ENCODE peak calls at places on chromosomes 16 and 17, in nine cellular contexts. One of them, this sample, is unnamed.

GRCh38 chr17:74833501-74834361 is 26.0 kb downstream of the GRIN2C start:
- DNase-seq in T1000: no peak
- DNase-seq in H9: no peak
- DNase-seq in Caco-2: no peak
- DNase-seq in kidney epithelial cell: no peak
- DNase-seq in IMR-90: peak; percentile 52
- DNase-seq in GM03348: peak; percentile 69
- DNase-seq in stimulated activated naive B cell treated with anti-CD40 and anti-IgM and Interleukin-4, amounts not matched to agents 10 μg/mL and 1 μg/mL and 100 μg/mL, for 72 hours: peak; percentile 63
- DNase-seq in LHCN-M2: peak; percentile 58
- DNase-seq in this sample: peak; percentile 45

GRCh38 chr16:87206646-87207451 is 110.3 kb downstream of the C16orf95 start:
- DNase-seq in T1000: no peak
- DNase-seq in H9: no peak
- DNase-seq in Caco-2: no peak
- DNase-seq in kidney epithelial cell: no peak
- DNase-seq in IMR-90: peak; percentile 64
- DNase-seq in GM03348: peak; percentile 46
- DNase-seq in stimulated activated naive B cell treated with anti-CD40 and anti-IgM and Interleukin-4, amounts not matched to agents 10 μg/mL and 1 μg/mL and 100 μg/mL, for 72 hours: no peak
- DNase-seq in LHCN-M2: peak; percentile 72
- DNase-seq in this sample: no peak

GRCh38 chr16:23448392-23448791 is 4.6 kb downstream of the COG7 start:
- DNase-seq in T1000: no peak
- DNase-seq in H9: no peak
- DNase-seq in Caco-2: no peak
- DNase-seq in kidney epithelial cell: no peak
- DNase-seq in IMR-90: peak; percentile 52
- DNase-seq in GM03348: no peak
- DNase-seq in stimulated activated naive B cell treated with anti-CD40 and anti-IgM and Interleukin-4, amounts not matched to agents 10 μg/mL and 1 μg/mL and 100 μg/mL, for 72 hours: no peak
- DNase-seq in LHCN-M2: no peak
- DNase-seq in this sample: no peak

GRCh38 chr17:72136692-72137550 is 16.1 kb downstream of the SOX9 start:
- DNase-seq in T1000: no peak
- DNase-seq in H9: no peak
- DNase-seq in Caco-2: no peak
- DNase-seq in kidney epithelial cell: no peak
- DNase-seq in IMR-90: peak; percentile 85
- DNase-seq in GM03348: no peak
- DNase-seq in stimulated activated naive B cell treated with anti-CD40 and anti-IgM and Interleukin-4, amounts not matched to agents 10 μg/mL and 1 μg/mL and 100 μg/mL, for 72 hours: no peak
- DNase-seq in LHCN-M2: peak; percentile 86
- DNase-seq in this sample: no peak

GRCh38 chr17:81257533-81257932 is 18.4 kb downstream of the NDUFAF8 start:
- DNase-seq in T1000: no peak
- DNase-seq in H9: no peak
- DNase-seq in Caco-2: no peak
- DNase-seq in kidney epithelial cell: no peak
- DNase-seq in IMR-90: no peak
- DNase-seq in GM03348: no peak
- DNase-seq in stimulated activated naive B cell treated with anti-CD40 and anti-IgM and Interleukin-4, amounts not matched to agents 10 μg/mL and 1 μg/mL and 100 μg/mL, for 72 hours: no peak
- DNase-seq in LHCN-M2: no peak
- DNase-seq in this sample: no peak

GRCh38 chr16:58501242-58502131 is 1.5 kb downstream of the NDRG4 start:
- DNase-seq in T1000: no peak
- DNase-seq in H9: peak; percentile 93
- DNase-seq in Caco-2: peak; percentile 74
- DNase-seq in kidney epithelial cell: no peak
- DNase-seq in IMR-90: no peak
- DNase-seq in GM03348: no peak
- DNase-seq in stimulated activated naive B cell treated with anti-CD40 and anti-IgM and Interleukin-4, amounts not matched to agents 10 μg/mL and 1 μg/mL and 100 μg/mL, for 72 hours: no peak
- DNase-seq in LHCN-M2: no peak
- DNase-seq in this sample: peak; percentile 34

GRCh38 chr17:66348605-66349165 is 46.3 kb downstream of the PRKCA start:
- DNase-seq in T1000: no peak
- DNase-seq in H9: no peak
- DNase-seq in Caco-2: peak; percentile 63
- DNase-seq in kidney epithelial cell: peak; percentile 64
- DNase-seq in IMR-90: peak; percentile 89
- DNase-seq in GM03348: peak; percentile 79
- DNase-seq in stimulated activated naive B cell treated with anti-CD40 and anti-IgM and Interleukin-4, amounts not matched to agents 10 μg/mL and 1 μg/mL and 100 μg/mL, for 72 hours: no peak
- DNase-seq in LHCN-M2: peak; percentile 76
- DNase-seq in this sample: no peak

GRCh38 chr17:21523482-21524210 is 147.5 kb downstream of the KCNJ12 start:
- DNase-seq in T1000: no peak
- DNase-seq in H9: no peak
- DNase-seq in Caco-2: no peak
- DNase-seq in kidney epithelial cell: no peak
- DNase-seq in IMR-90: no peak
- DNase-seq in GM03348: no peak
- DNase-seq in stimulated activated naive B cell treated with anti-CD40 and anti-IgM and Interleukin-4, amounts not matched to agents 10 μg/mL and 1 μg/mL and 100 μg/mL, for 72 hours: no peak
- DNase-seq in LHCN-M2: peak; percentile 88
- DNase-seq in this sample: no peak

GRCh38 chr17:6701719-6702118 is 11.4 kb downstream of the SLC13A5 start:
- DNase-seq in T1000: no peak
- DNase-seq in H9: peak; percentile 87
- DNase-seq in Caco-2: no peak
- DNase-seq in kidney epithelial cell: no peak
- DNase-seq in IMR-90: no peak
- DNase-seq in GM03348: peak; percentile 56
- DNase-seq in stimulated activated naive B cell treated with anti-CD40 and anti-IgM and Interleukin-4, amounts not matched to agents 10 μg/mL and 1 μg/mL and 100 μg/mL, for 72 hours: no peak
- DNase-seq in LHCN-M2: no peak
- DNase-seq in this sample: no peak

GRCh38 chr16:3879258-3879886 is 1.1 kb downstream of the CREBBP start:
- DNase-seq in T1000: no peak
- DNase-seq in H9: peak; percentile 32
- DNase-seq in Caco-2: no peak
- DNase-seq in kidney epithelial cell: no peak
- DNase-seq in IMR-90: no peak
- DNase-seq in GM03348: peak; percentile 21
- DNase-seq in stimulated activated naive B cell treated with anti-CD40 and anti-IgM and Interleukin-4, amounts not matched to agents 10 μg/mL and 1 μg/mL and 100 μg/mL, for 72 hours: peak; percentile 12
- DNase-seq in LHCN-M2: peak; percentile 14
- DNase-seq in this sample: no peak

GRCh38 chr17:44599298-44600175 is 42.3 kb downstream of the FZD2 start:
- DNase-seq in T1000: peak; percentile 87
- DNase-seq in H9: peak; percentile 59
- DNase-seq in Caco-2: peak; percentile 71
- DNase-seq in kidney epithelial cell: peak; percentile 70
- DNase-seq in IMR-90: peak; percentile 99
- DNase-seq in GM03348: peak; percentile 90
- DNase-seq in stimulated activated naive B cell treated with anti-CD40 and anti-IgM and Interleukin-4, amounts not matched to agents 10 μg/mL and 1 μg/mL and 100 μg/mL, for 72 hours: no peak
- DNase-seq in LHCN-M2: peak; percentile 86
- DNase-seq in this sample: peak; percentile 2

GRCh38 chr16:89170346-89171215 is 967 bp upstream of the CDH15 start:
- DNase-seq in T1000: no peak
- DNase-seq in H9: peak; percentile 91
- DNase-seq in Caco-2: peak; percentile 85
- DNase-seq in kidney epithelial cell: no peak
- DNase-seq in IMR-90: no peak
- DNase-seq in GM03348: no peak
- DNase-seq in stimulated activated naive B cell treated with anti-CD40 and anti-IgM and Interleukin-4, amounts not matched to agents 10 μg/mL and 1 μg/mL and 100 μg/mL, for 72 hours: no peak
- DNase-seq in LHCN-M2: no peak
- DNase-seq in this sample: no peak

GRCh38 chr17:14168582-14168981 is 68.1 kb downstream of the CDRT15 start:
- DNase-seq in T1000: no peak
- DNase-seq in H9: no peak
- DNase-seq in Caco-2: no peak
- DNase-seq in kidney epithelial cell: no peak
- DNase-seq in IMR-90: no peak
- DNase-seq in GM03348: no peak
- DNase-seq in stimulated activated naive B cell treated with anti-CD40 and anti-IgM and Interleukin-4, amounts not matched to agents 10 μg/mL and 1 μg/mL and 100 μg/mL, for 72 hours: no peak
- DNase-seq in LHCN-M2: no peak
- DNase-seq in this sample: no peak

GRCh38 chr17:40922239-40922638 is 15.2 kb downstream of the KRT23 start:
- DNase-seq in T1000: peak; percentile 27
- DNase-seq in H9: no peak
- DNase-seq in Caco-2: no peak
- DNase-seq in kidney epithelial cell: peak; percentile 70
- DNase-seq in IMR-90: peak; percentile 88
- DNase-seq in GM03348: peak; percentile 80
- DNase-seq in stimulated activated naive B cell treated with anti-CD40 and anti-IgM and Interleukin-4, amounts not matched to agents 10 μg/mL and 1 μg/mL and 100 μg/mL, for 72 hours: no peak
- DNase-seq in LHCN-M2: peak; percentile 89
- DNase-seq in this sample: peak; percentile 54

GRCh38 chr17:16491131-16491702 is 776 bp downstream of the LRRC75A start:
- DNase-seq in T1000: no peak
- DNase-seq in H9: peak; percentile 64
- DNase-seq in Caco-2: no peak
- DNase-seq in kidney epithelial cell: no peak
- DNase-seq in IMR-90: no peak
- DNase-seq in GM03348: no peak
- DNase-seq in stimulated activated naive B cell treated with anti-CD40 and anti-IgM and Interleukin-4, amounts not matched to agents 10 μg/mL and 1 μg/mL and 100 μg/mL, for 72 hours: peak; percentile 5
- DNase-seq in LHCN-M2: no peak
- DNase-seq in this sample: no peak

GRCh38 chr17:68804777-68805176 is 150.4 kb downstream of the ABCA8 start:
- DNase-seq in T1000: no peak
- DNase-seq in H9: no peak
- DNase-seq in Caco-2: no peak
- DNase-seq in kidney epithelial cell: no peak
- DNase-seq in IMR-90: no peak
- DNase-seq in GM03348: no peak
- DNase-seq in stimulated activated naive B cell treated with anti-CD40 and anti-IgM and Interleukin-4, amounts not matched to agents 10 μg/mL and 1 μg/mL and 100 μg/mL, for 72 hours: no peak
- DNase-seq in LHCN-M2: no peak
- DNase-seq in this sample: no peak

GRCh38 chr16:89848974-89849373 is 20.7 kb downstream of the SPIRE2 start:
- DNase-seq in T1000: no peak
- DNase-seq in H9: no peak
- DNase-seq in Caco-2: no peak
- DNase-seq in kidney epithelial cell: no peak
- DNase-seq in IMR-90: no peak
- DNase-seq in GM03348: no peak
- DNase-seq in stimulated activated naive B cell treated with anti-CD40 and anti-IgM and Interleukin-4, amounts not matched to agents 10 μg/mL and 1 μg/mL and 100 μg/mL, for 72 hours: no peak
- DNase-seq in LHCN-M2: no peak
- DNase-seq in this sample: no peak

GRCh38 chr17:81241648-81242420 is 2.7 kb downstream of the NDUFAF8 start:
- DNase-seq in T1000: peak; percentile 51
- DNase-seq in H9: peak; percentile 91
- DNase-seq in Caco-2: no peak
- DNase-seq in kidney epithelial cell: no peak
- DNase-seq in IMR-90: peak; percentile 13
- DNase-seq in GM03348: peak; percentile 83
- DNase-seq in stimulated activated naive B cell treated with anti-CD40 and anti-IgM and Interleukin-4, amounts not matched to agents 10 μg/mL and 1 μg/mL and 100 μg/mL, for 72 hours: peak; percentile 51
- DNase-seq in LHCN-M2: no peak
- DNase-seq in this sample: no peak

GRCh38 chr17:48259710-48260291 is 152.2 kb downstream of the SNX11 start:
- DNase-seq in T1000: no peak
- DNase-seq in H9: no peak
- DNase-seq in Caco-2: no peak
- DNase-seq in kidney epithelial cell: no peak
- DNase-seq in IMR-90: peak; percentile 45
- DNase-seq in GM03348: peak; percentile 13
- DNase-seq in stimulated activated naive B cell treated with anti-CD40 and anti-IgM and Interleukin-4, amounts not matched to agents 10 μg/mL and 1 μg/mL and 100 μg/mL, for 72 hours: no peak
- DNase-seq in LHCN-M2: peak; percentile 72
- DNase-seq in this sample: no peak

GRCh38 chr17:73645050-73645871 is 1.0 kb upstream of the SDK2 start:
- DNase-seq in T1000: no peak
- DNase-seq in H9: peak; percentile 73
- DNase-seq in Caco-2: no peak
- DNase-seq in kidney epithelial cell: no peak
- DNase-seq in IMR-90: no peak
- DNase-seq in GM03348: peak; percentile 63
- DNase-seq in stimulated activated naive B cell treated with anti-CD40 and anti-IgM and Interleukin-4, amounts not matched to agents 10 μg/mL and 1 μg/mL and 100 μg/mL, for 72 hours: peak; percentile 48
- DNase-seq in LHCN-M2: no peak
- DNase-seq in this sample: peak; percentile 64

GRCh38 chr17:75096082-75096625 is 8.4 kb downstream of the SLC16A5 start:
- DNase-seq in T1000: peak; percentile 57
- DNase-seq in H9: peak; percentile 80
- DNase-seq in Caco-2: peak; percentile 92
- DNase-seq in kidney epithelial cell: peak; percentile 90
- DNase-seq in IMR-90: peak; percentile 69
- DNase-seq in GM03348: peak; percentile 82
- DNase-seq in stimulated activated naive B cell treated with anti-CD40 and anti-IgM and Interleukin-4, amounts not matched to agents 10 μg/mL and 1 μg/mL and 100 μg/mL, for 72 hours: no peak
- DNase-seq in LHCN-M2: peak; percentile 64
- DNase-seq in this sample: peak; percentile 34

GRCh38 chr17:34384822-34385605 is 22.0 kb upstream of the CCL1 start:
- DNase-seq in T1000: no peak
- DNase-seq in H9: peak; percentile 10
- DNase-seq in Caco-2: no peak
- DNase-seq in kidney epithelial cell: no peak
- DNase-seq in IMR-90: no peak
- DNase-seq in GM03348: no peak
- DNase-seq in stimulated activated naive B cell treated with anti-CD40 and anti-IgM and Interleukin-4, amounts not matched to agents 10 μg/mL and 1 μg/mL and 100 μg/mL, for 72 hours: no peak
- DNase-seq in LHCN-M2: no peak
- DNase-seq in this sample: no peak

GRCh38 chr16:4994719-4995434 is 36.7 kb downstream of the SEC14L5 start:
- DNase-seq in T1000: no peak
- DNase-seq in H9: no peak
- DNase-seq in Caco-2: no peak
- DNase-seq in kidney epithelial cell: no peak
- DNase-seq in IMR-90: no peak
- DNase-seq in GM03348: no peak
- DNase-seq in stimulated activated naive B cell treated with anti-CD40 and anti-IgM and Interleukin-4, amounts not matched to agents 10 μg/mL and 1 μg/mL and 100 μg/mL, for 72 hours: no peak
- DNase-seq in LHCN-M2: no peak
- DNase-seq in this sample: peak; percentile 82

GRCh38 chr16:88013091-88013609 is 61.9 kb downstream of the BANP start:
- DNase-seq in T1000: no peak
- DNase-seq in H9: no peak
- DNase-seq in Caco-2: no peak
- DNase-seq in kidney epithelial cell: peak; percentile 19
- DNase-seq in IMR-90: peak; percentile 11
- DNase-seq in GM03348: no peak
- DNase-seq in stimulated activated naive B cell treated with anti-CD40 and anti-IgM and Interleukin-4, amounts not matched to agents 10 μg/mL and 1 μg/mL and 100 μg/mL, for 72 hours: no peak
- DNase-seq in LHCN-M2: no peak
- DNase-seq in this sample: no peak

GRCh38 chr17:67520282-67520906 is 143.3 kb downstream of the PITPNC1 start:
- DNase-seq in T1000: no peak
- DNase-seq in H9: peak; percentile 28
- DNase-seq in Caco-2: no peak
- DNase-seq in kidney epithelial cell: no peak
- DNase-seq in IMR-90: peak; percentile 48
- DNase-seq in GM03348: peak; percentile 49
- DNase-seq in stimulated activated naive B cell treated with anti-CD40 and anti-IgM and Interleukin-4, amounts not matched to agents 10 μg/mL and 1 μg/mL and 100 μg/mL, for 72 hours: no peak
- DNase-seq in LHCN-M2: peak; percentile 33
- DNase-seq in this sample: no peak

GRCh38 chr16:56632160-56632847 is at the start of gene MT1M:
- DNase-seq in T1000: no peak
- DNase-seq in H9: no peak
- DNase-seq in Caco-2: no peak
- DNase-seq in kidney epithelial cell: no peak
- DNase-seq in IMR-90: no peak
- DNase-seq in GM03348: peak; percentile 76
- DNase-seq in stimulated activated naive B cell treated with anti-CD40 and anti-IgM and Interleukin-4, amounts not matched to agents 10 μg/mL and 1 μg/mL and 100 μg/mL, for 72 hours: no peak
- DNase-seq in LHCN-M2: peak; percentile 27
- DNase-seq in this sample: peak; percentile 58

GRCh38 chr17:34443832-34444469 is 80.9 kb upstream of the CCL1 start:
- DNase-seq in T1000: no peak
- DNase-seq in H9: peak; percentile 71
- DNase-seq in Caco-2: peak; percentile 48
- DNase-seq in kidney epithelial cell: no peak
- DNase-seq in IMR-90: no peak
- DNase-seq in GM03348: peak; percentile 21
- DNase-seq in stimulated activated naive B cell treated with anti-CD40 and anti-IgM and Interleukin-4, amounts not matched to agents 10 μg/mL and 1 μg/mL and 100 μg/mL, for 72 hours: no peak
- DNase-seq in LHCN-M2: no peak
- DNase-seq in this sample: no peak

GRCh38 chr17:32518856-32519768 is 32.3 kb downstream of the CDK5R1 start:
- DNase-seq in T1000: peak; percentile 16
- DNase-seq in H9: peak; percentile 94
- DNase-seq in Caco-2: no peak
- DNase-seq in kidney epithelial cell: no peak
- DNase-seq in IMR-90: no peak
- DNase-seq in GM03348: peak; percentile 88
- DNase-seq in stimulated activated naive B cell treated with anti-CD40 and anti-IgM and Interleukin-4, amounts not matched to agents 10 μg/mL and 1 μg/mL and 100 μg/mL, for 72 hours: no peak
- DNase-seq in LHCN-M2: peak; percentile 77
- DNase-seq in this sample: no peak

GRCh38 chr17:82035956-82036633 is 1.4 kb downstream of the DCXR start:
- DNase-seq in T1000: no peak
- DNase-seq in H9: no peak
- DNase-seq in Caco-2: no peak
- DNase-seq in kidney epithelial cell: no peak
- DNase-seq in IMR-90: no peak
- DNase-seq in GM03348: no peak
- DNase-seq in stimulated activated naive B cell treated with anti-CD40 and anti-IgM and Interleukin-4, amounts not matched to agents 10 μg/mL and 1 μg/mL and 100 μg/mL, for 72 hours: no peak
- DNase-seq in LHCN-M2: no peak
- DNase-seq in this sample: no peak

GRCh38 chr17:67156269-67157199 is 88.5 kb downstream of the HELZ start:
- DNase-seq in T1000: no peak
- DNase-seq in H9: no peak
- DNase-seq in Caco-2: no peak
- DNase-seq in kidney epithelial cell: peak; percentile 57
- DNase-seq in IMR-90: peak; percentile 14
- DNase-seq in GM03348: no peak
- DNase-seq in stimulated activated naive B cell treated with anti-CD40 and anti-IgM and Interleukin-4, amounts not matched to agents 10 μg/mL and 1 μg/mL and 100 μg/mL, for 72 hours: no peak
- DNase-seq in LHCN-M2: no peak
- DNase-seq in this sample: no peak

GRCh38 chr17:75191584-75191983 is 8.8 kb upstream of the SUMO2 start:
- DNase-seq in T1000: no peak
- DNase-seq in H9: no peak
- DNase-seq in Caco-2: no peak
- DNase-seq in kidney epithelial cell: peak; percentile 52
- DNase-seq in IMR-90: peak; percentile 59
- DNase-seq in GM03348: no peak
- DNase-seq in stimulated activated naive B cell treated with anti-CD40 and anti-IgM and Interleukin-4, amounts not matched to agents 10 μg/mL and 1 μg/mL and 100 μg/mL, for 72 hours: no peak
- DNase-seq in LHCN-M2: peak; percentile 34
- DNase-seq in this sample: no peak

This sample was measured in globus pallidus.